ENCODE peak calls at places on chromosomes 11 and 22, in ten cellular contexts. T, W, C, J, N, X, R, A, H and G are unnamed samples.

GRCh38 chr11:103906291-103906850 is 130.1 kb upstream of the DDI1 start:
- DNase-seq in T (no peak), W (no peak), C (no peak), J (no peak), N (no peak), X (no peak), R (peak), A (no peak), H (no peak), G (no peak)

GRCh38 chr11:36333468-36333867 is 37.4 kb downstream of the PRR5L start:
- DNase-seq in T (no peak), W (no peak), C (no peak), J (no peak), N (no peak), X (peak), R (no peak), A (no peak), H (no peak), G (no peak)

GRCh38 chr11:122977455-122978302 is 4.0 kb downstream of the BSX start:
- DNase-seq in T (no peak), W (no peak), C (no peak), J (no peak), N (no peak), X (peak), R (no peak), A (no peak), H (no peak), G (no peak)

GRCh38 chr22:29641052-29641780 is 37.8 kb downstream of the NF2 start:
- DNase-seq in T (peak), W (no peak), C (no peak), J (no peak), N (no peak), X (peak), R (no peak), A (no peak), H (no peak), G (peak)

GRCh38 chr11:12411806-12412727 is 34.7 kb downstream of the PARVA start:
- DNase-seq in T (peak), W (peak), C (no peak), J (peak), N (peak), X (peak), R (peak), A (peak), H (peak), G (peak)

GRCh38 chr22:25350551-25350971 is 131.1 kb downstream of the CRYBB2 start:
- DNase-seq in T (no peak), W (peak), C (no peak), J (no peak), N (no peak), X (no peak), R (no peak), A (no peak), H (peak), G (no peak)

GRCh38 chr22:23837911-23838685 is 708 bp downstream of the DERL3 start:
- DNase-seq in T (no peak), W (no peak), C (no peak), J (no peak), N (no peak), X (no peak), R (peak), A (no peak), H (no peak), G (no peak)

GRCh38 chr11:76606102-76606793 is 64.3 kb downstream of the LRRC32 start:
- DNase-seq in T (no peak), W (peak), C (no peak), J (no peak), N (peak), X (peak), R (peak), A (peak), H (peak), G (no peak)

GRCh38 chr11:34926101-34926830 is 9.8 kb downstream of the PDHX start:
- DNase-seq in T (peak), W (no peak), C (no peak), J (no peak), N (no peak), X (peak), R (peak), A (no peak), H (no peak), G (no peak)

GRCh38 chr22:46018859-46019258 is 41.9 kb upstream of the WNT7B start:
- DNase-seq in T (no peak), W (no peak), C (no peak), J (no peak), N (no peak), X (no peak), R (no peak), A (no peak), H (no peak), G (no peak)

GRCh38 chr22:47678667-47679287 is 916.3 kb downstream of the TBC1D22A start:
- DNase-seq in T (no peak), W (no peak), C (no peak), J (no peak), N (no peak), X (no peak), R (no peak), A (no peak), H (no peak), G (no peak)

GRCh38 chr11:34648036-34648435 is 27.1 kb downstream of the EHF start:
- DNase-seq in T (no peak), W (no peak), C (no peak), J (no peak), N (no peak), X (no peak), R (no peak), A (no peak), H (no peak), G (no peak)

GRCh38 chr11:66878554-66878953 is 21.7 kb downstream of the LRFN4 start:
- DNase-seq in T (no peak), W (no peak), C (no peak), J (no peak), N (no peak), X (no peak), R (no peak), A (no peak), H (no peak), G (no peak)

GRCh38 chr11:102408339-102408738 is 44.2 kb downstream of the TMEM123 start:
- DNase-seq in T (no peak), W (no peak), C (no peak), J (no peak), N (no peak), X (no peak), R (peak), A (no peak), H (no peak), G (no peak)

GRCh38 chr11:74466916-74467885 is at the start of gene KCNE3:
- DNase-seq in T (no peak), W (peak), C (no peak), J (peak), N (peak), X (peak), R (no peak), A (peak), H (no peak), G (no peak)

GRCh38 chr22:37079668-37080171 is 28.2 kb downstream of the KCTD17 start:
- DNase-seq in T (no peak), W (no peak), C (peak), J (no peak), N (no peak), X (peak), R (no peak), A (peak), H (no peak), G (no peak)

GRCh38 chr11:7347611-7348431 is 96.1 kb downstream of the SYT9 start:
- DNase-seq in T (no peak), W (no peak), C (no peak), J (no peak), N (no peak), X (no peak), R (no peak), A (no peak), H (no peak), G (no peak)

GRCh38 chr11:62149986-62150886 is 26.4 kb downstream of the INCENP start:
- DNase-seq in T (no peak), W (no peak), C (no peak), J (no peak), N (no peak), X (no peak), R (no peak), A (no peak), H (peak), G (no peak)

GRCh38 chr22:32700186-32700882 is 101.2 kb upstream of the TIMP3 start:
- DNase-seq in T (no peak), W (no peak), C (no peak), J (no peak), N (no peak), X (peak), R (no peak), A (peak), H (no peak), G (no peak)

GRCh38 chr22:40484906-40485660 is 114.7 kb downstream of the SGSM3 start:
- DNase-seq in T (no peak), W (no peak), C (no peak), J (no peak), N (no peak), X (peak), R (no peak), A (no peak), H (no peak), G (no peak)

GRCh38 chr11:2928605-2929510 is at the start of gene PHLDA2:
- DNase-seq in T (peak), W (peak), C (peak), J (no peak), N (peak), X (peak), R (no peak), A (peak), H (peak), G (no peak)

GRCh38 chr11:126893796-126894195 is 106.8 kb downstream of the KIRREL3 start:
- DNase-seq in T (no peak), W (no peak), C (no peak), J (no peak), N (no peak), X (no peak), R (no peak), A (no peak), H (no peak), G (no peak)

GRCh38 chr11:9639099-9639498 is 24.8 kb upstream of the SWAP70 start:
- DNase-seq in T (no peak), W (peak), C (no peak), J (no peak), N (peak), X (no peak), R (no peak), A (peak), H (no peak), G (no peak)

GRCh38 chr11:61531033-61531432 is 22.5 kb downstream of the LRRC10B start:
- DNase-seq in T (no peak), W (no peak), C (no peak), J (no peak), N (no peak), X (no peak), R (no peak), A (no peak), H (no peak), G (no peak)

GRCh38 chr11:614091-614582 is 1.6 kb downstream of the IRF7 start:
- DNase-seq in T (no peak), W (peak), C (no peak), J (no peak), N (no peak), X (no peak), R (no peak), A (no peak), H (no peak), G (no peak)

GRCh38 chr22:33299245-33299956 is 241.2 kb upstream of the SYN3 start:
- DNase-seq in T (no peak), W (no peak), C (no peak), J (no peak), N (no peak), X (no peak), R (peak), A (no peak), H (no peak), G (no peak)

GRCh38 chr11:46120361-46120710 is 918 bp downstream of the PHF21A start:
- DNase-seq in T (no peak), W (peak), C (no peak), J (no peak), N (peak), X (peak), R (no peak), A (peak), H (no peak), G (no peak)

GRCh38 chr11:65266210-65266609 is 4.4 kb downstream of the POLA2 start:
- DNase-seq in T (no peak), W (no peak), C (no peak), J (no peak), N (no peak), X (no peak), R (no peak), A (no peak), H (no peak), G (no peak)

GRCh38 chr22:49321477-49322055 is 506.1 kb downstream of the BRD1 start:
- DNase-seq in T (no peak), W (no peak), C (no peak), J (no peak), N (no peak), X (no peak), R (no peak), A (no peak), H (peak), G (no peak)

GRCh38 chr11:124482362-124483147 is 37.1 kb upstream of the OR8B8 start:
- DNase-seq in T (no peak), W (peak), C (no peak), J (no peak), N (no peak), X (peak), R (no peak), A (no peak), H (no peak), G (no peak)

GRCh38 chr11:2166091-2166851 is 5.3 kb upstream of the INS start:
- DNase-seq in T (peak), W (no peak), C (peak), J (no peak), N (no peak), X (peak), R (peak), A (no peak), H (no peak), G (no peak)

GRCh38 chr11:113874920-113875413 is 405 bp downstream of the USP28 start:
- DNase-seq in T (no peak), W (no peak), C (no peak), J (no peak), N (no peak), X (no peak), R (peak), A (no peak), H (no peak), G (no peak)

GRCh38 chr11:64742087-64742939 is 1.6 kb downstream of the RASGRP2 start:
- DNase-seq in T (no peak), W (peak), C (no peak), J (no peak), N (no peak), X (peak), R (peak), A (peak), H (no peak), G (no peak)